ENCODE peak calls at places on chromosome 21, in four cellular contexts. One of them, this sample, is unnamed.

GRCh38 chr21:29725025-29725736 is 214.6 kb downstream of the GRIK1 start:
- DNase-seq in GM12878: no peak
- DNase-seq in HL-60: no peak
- DNase-seq in K562: no peak
- DNase-seq in this sample: no peak

GRCh38 chr21:36210779-36211659 is 54.4 kb downstream of the DOP1B start:
- DNase-seq in HL-60: no peak
- DNase-seq in K562: no peak
- DNase-seq in GM12878: no peak
- DNase-seq in this sample: no peak

GRCh38 chr21:46645840-46646239 is 10.4 kb downstream of the PRMT2 start:
- DNase-seq in GM12878: no peak
- DNase-seq in HL-60: no peak
- DNase-seq in K562: no peak
- DNase-seq in this sample: no peak

GRCh38 chr21:36738489-36739126 is 39.7 kb downstream of the SIM2 start:
- DNase-seq in K562: no peak
- DNase-seq in HL-60: no peak
- DNase-seq in GM12878: no peak
- DNase-seq in this sample: no peak

GRCh38 chr21:32653326-32653901 is 41.2 kb upstream of the CFAP298 start:
- DNase-seq in HL-60: peak
- DNase-seq in GM12878: no peak
- DNase-seq in K562: peak
- DNase-seq in this sample: peak

GRCh38 chr21:45502600-45502999 is 39.6 kb downstream of the SLC19A1 start:
- DNase-seq in HL-60: no peak
- DNase-seq in K562: no peak
- DNase-seq in GM12878: no peak
- DNase-seq in this sample: no peak

GRCh38 chr21:46500224-46500861 is 41.7 kb downstream of the DIP2A start:
- DNase-seq in K562: peak
- DNase-seq in GM12878: no peak
- DNase-seq in HL-60: no peak
- DNase-seq in this sample: no peak

GRCh38 chr21:45611296-45611695 is 32.2 kb upstream of the PCBP3 start:
- DNase-seq in GM12878: no peak
- DNase-seq in HL-60: no peak
- DNase-seq in K562: no peak
- DNase-seq in this sample: no peak

GRCh38 chr21:44952929-44953627 is 13.2 kb downstream of the SLX9 start:
- DNase-seq in K562: no peak
- DNase-seq in HL-60: no peak
- DNase-seq in GM12878: no peak
- DNase-seq in this sample: no peak

GRCh38 chr21:28263974-28264373 is 728.7 kb downstream of the LTN1 start:
- DNase-seq in HL-60: no peak
- DNase-seq in GM12878: no peak
- DNase-seq in K562: no peak
- DNase-seq in this sample: no peak

GRCh38 chr21:29033871-29034270 is 9.4 kb downstream of the USP16 start:
- DNase-seq in K562: no peak
- DNase-seq in GM12878: no peak
- DNase-seq in HL-60: no peak
- DNase-seq in this sample: no peak

GRCh38 chr21:44987301-44987885 is 47.6 kb downstream of the SLX9 start:
- DNase-seq in GM12878: no peak
- DNase-seq in K562: no peak
- DNase-seq in HL-60: no peak
- DNase-seq in this sample: no peak

GRCh38 chr21:46212721-46213484 is 15.7 kb downstream of the LSS start:
- DNase-seq in K562: no peak
- DNase-seq in GM12878: no peak
- DNase-seq in HL-60: no peak
- DNase-seq in this sample: no peak

GRCh38 chr21:14403681-14404318 is 20.9 kb upstream of the HSPA13 start:
- DNase-seq in HL-60: no peak
- DNase-seq in K562: peak
- DNase-seq in GM12878: peak
- DNase-seq in this sample: no peak

GRCh38 chr21:36639769-36640168 is 59.1 kb upstream of the SIM2 start:
- DNase-seq in K562: no peak
- DNase-seq in HL-60: no peak
- DNase-seq in GM12878: no peak
- DNase-seq in this sample: no peak

GRCh38 chr21:17560377-17560776 is 47.5 kb downstream of the CXADR start:
- DNase-seq in GM12878: no peak
- DNase-seq in HL-60: no peak
- DNase-seq in K562: no peak
- DNase-seq in this sample: no peak

GRCh38 chr21:17527240-17527639 is 14.4 kb downstream of the CXADR start:
- DNase-seq in GM12878: no peak
- DNase-seq in HL-60: no peak
- DNase-seq in K562: no peak
- DNase-seq in this sample: no peak

GRCh38 chr21:14074177-14074576 is 136.6 kb downstream of the LIPI start:
- DNase-seq in K562: no peak
- DNase-seq in HL-60: no peak
- DNase-seq in GM12878: no peak
- DNase-seq in this sample: no peak

GRCh38 chr21:14876464-14876863 is 188.3 kb downstream of the NRIP1 start:
- DNase-seq in K562: no peak
- DNase-seq in HL-60: no peak
- DNase-seq in GM12878: no peak
- DNase-seq in this sample: no peak

GRCh38 chr21:39891111-39891510 is 23.9 kb downstream of the PCP4 start:
- DNase-seq in HL-60: no peak
- DNase-seq in GM12878: no peak
- DNase-seq in K562: no peak
- DNase-seq in this sample: no peak

GRCh38 chr21:45381036-45381787 is 23.8 kb upstream of the COL18A1 start:
- DNase-seq in HL-60: no peak
- DNase-seq in GM12878: no peak
- DNase-seq in K562: no peak
- DNase-seq in this sample: no peak

DNA sequence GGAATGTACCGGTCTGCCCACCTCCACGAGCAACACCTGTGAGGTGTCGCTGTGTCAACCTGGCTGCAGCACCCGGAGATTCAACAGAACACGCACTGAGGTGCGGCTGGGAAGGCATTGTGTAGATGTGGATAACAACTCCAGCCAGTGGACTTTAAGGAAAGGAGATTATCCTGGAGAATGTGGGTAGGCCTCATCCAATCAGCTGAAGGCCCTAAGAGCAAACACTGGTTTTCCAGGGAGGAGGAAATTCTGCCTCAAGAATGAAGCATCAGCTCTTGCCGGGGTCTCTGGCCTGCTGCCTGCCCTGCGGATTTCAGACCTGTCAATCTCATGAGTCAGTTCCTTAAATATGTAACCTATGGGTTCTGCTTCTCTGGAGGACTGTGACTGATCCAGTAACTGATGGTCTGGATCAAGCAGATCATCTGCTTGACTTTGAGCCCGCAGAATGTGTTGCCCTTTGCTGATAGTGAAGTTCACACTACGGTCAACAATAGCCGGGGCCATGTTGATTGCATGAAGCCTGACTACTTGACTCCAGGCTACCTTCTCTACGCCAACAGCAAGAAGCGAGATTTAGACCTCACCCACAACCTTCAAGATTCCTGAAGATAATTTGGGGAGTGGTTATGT is 15.9 kb upstream of the PRDM15 start:
- DNase-seq in HL-60: no peak
- DNase-seq in GM12878: no peak
- DNase-seq in K562: peak
- DNase-seq in this sample: no peak
- TF ChIP-seq SPI1 in HL-60: no peak
- TF ChIP-seq SPI1 in GM12878: no peak
- TF ChIP-seq SPI1 in K562: peak
- TF ChIP-seq SPI1 in this sample: no peak

DNA sequence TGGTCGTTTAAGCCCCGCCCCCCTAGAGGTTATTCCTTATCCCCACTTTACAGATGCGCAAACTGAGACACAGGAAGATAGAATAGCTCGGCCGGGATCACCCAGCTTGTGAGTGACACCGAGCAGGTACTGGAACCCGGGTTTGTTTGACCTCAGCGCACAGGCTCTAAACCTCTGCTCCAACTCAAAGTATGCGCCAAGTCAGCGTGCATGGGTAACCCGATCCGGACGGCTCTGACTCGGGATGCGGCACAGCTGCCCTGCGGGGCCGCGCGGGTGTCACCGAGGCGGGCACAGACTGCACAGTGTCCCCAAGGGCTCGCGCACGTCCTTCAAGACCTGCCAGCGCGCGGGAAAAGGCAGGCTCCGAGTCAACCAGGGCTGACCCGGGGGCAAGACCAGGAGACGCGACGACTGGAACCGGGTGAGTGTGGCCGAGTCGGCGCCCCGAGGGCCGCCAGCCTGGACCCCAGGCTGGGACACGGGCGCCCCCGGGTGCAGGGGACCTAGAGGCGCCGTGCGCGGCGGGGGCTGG is 102.0 kb upstream of the SOD1 start:
- DNase-seq in GM12878: no peak
- DNase-seq in HL-60: no peak
- DNase-seq in K562: no peak
- DNase-seq in this sample: no peak
- TF ChIP-seq SPI1 in GM12878: no peak
- TF ChIP-seq SPI1 in HL-60: no peak
- TF ChIP-seq SPI1 in K562: no peak
- TF ChIP-seq SPI1 in this sample: no peak

GRCh38 chr21:25980710-25981109 is 189.9 kb downstream of the APP start:
- DNase-seq in GM12878: no peak
- DNase-seq in HL-60: no peak
- DNase-seq in K562: no peak
- DNase-seq in this sample: no peak

GRCh38 chr21:25986928-25987327 is 183.6 kb downstream of the APP start:
- DNase-seq in HL-60: no peak
- DNase-seq in K562: no peak
- DNase-seq in GM12878: no peak
- DNase-seq in this sample: no peak

GRCh38 chr21:25985990-25986389 is 184.6 kb downstream of the APP start:
- DNase-seq in HL-60: no peak
- DNase-seq in K562: no peak
- DNase-seq in GM12878: no peak
- DNase-seq in this sample: no peak

GRCh38 chr21:25984538-25984937 is 186.0 kb downstream of the APP start:
- DNase-seq in HL-60: no peak
- DNase-seq in K562: no peak
- DNase-seq in GM12878: no peak
- DNase-seq in this sample: no peak

DNA sequence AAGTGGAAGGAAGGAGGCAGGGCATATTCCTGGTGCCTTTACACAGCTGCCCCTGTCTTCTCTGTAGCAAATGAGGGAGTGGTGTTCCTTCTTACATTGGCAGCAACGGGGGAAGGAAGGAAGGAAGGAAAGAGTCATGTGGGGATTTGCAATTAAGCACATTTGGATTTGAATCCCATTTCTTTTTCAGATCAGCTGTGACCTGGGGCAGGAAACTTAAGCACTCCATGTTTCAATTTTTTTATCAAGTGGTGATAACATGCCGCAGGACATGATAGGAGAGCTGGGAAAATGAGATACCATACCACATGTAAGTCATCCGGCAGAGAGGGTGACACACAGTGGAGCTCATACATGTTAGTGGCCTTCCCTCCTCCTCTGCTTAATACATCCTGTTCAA is 186.8 kb downstream of the APP start:
- DNase-seq in HL-60: no peak
- DNase-seq in GM12878: no peak
- DNase-seq in K562: no peak
- DNase-seq in this sample: no peak
- TF ChIP-seq SPI1 in HL-60: no peak
- TF ChIP-seq SPI1 in GM12878: no peak
- TF ChIP-seq SPI1 in K562: no peak
- TF ChIP-seq SPI1 in this sample: no peak

DNA sequence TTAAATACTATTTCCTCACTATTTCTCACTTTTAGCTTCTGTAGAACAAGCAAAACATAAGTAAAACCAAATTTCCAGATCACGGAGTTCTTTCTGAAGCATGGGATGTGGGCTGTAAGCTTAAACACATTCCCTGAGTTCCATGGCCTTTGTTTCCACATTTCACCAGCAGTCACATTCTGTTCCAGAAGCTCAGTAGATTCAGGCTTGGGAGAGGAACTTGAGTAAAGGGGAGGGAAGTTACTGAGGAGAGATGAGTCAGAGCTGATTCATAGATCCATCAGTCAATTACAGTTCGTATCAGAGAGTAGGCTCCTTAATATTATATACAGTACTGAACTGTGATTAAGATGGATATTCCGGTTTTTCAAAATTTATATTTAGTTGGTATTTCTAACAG is 614.2 kb downstream of the NCAM2 start:
- DNase-seq in HL-60: no peak
- DNase-seq in GM12878: no peak
- DNase-seq in K562: no peak
- DNase-seq in this sample: no peak
- TF ChIP-seq SPI1 in HL-60: no peak
- TF ChIP-seq SPI1 in GM12878: no peak
- TF ChIP-seq SPI1 in K562: no peak
- TF ChIP-seq SPI1 in this sample: no peak

GRCh38 chr21:22020221-22020620 is 1022.0 kb downstream of the NCAM2 start:
- DNase-seq in GM12878: no peak
- DNase-seq in HL-60: no peak
- DNase-seq in K562: no peak
- DNase-seq in this sample: no peak
- TF ChIP-seq SPI1 in GM12878: no peak
- TF ChIP-seq SPI1 in HL-60: no peak
- TF ChIP-seq SPI1 in K562: no peak
- TF ChIP-seq SPI1 in this sample: no peak

GRCh38 chr21:34639882-34640788 is 25.2 kb upstream of the RCAN1 start:
- DNase-seq in GM12878: peak
- DNase-seq in HL-60: no peak
- DNase-seq in K562: peak
- DNase-seq in this sample: peak
- TF ChIP-seq SPI1 in GM12878: no peak
- TF ChIP-seq SPI1 in HL-60: no peak
- TF ChIP-seq SPI1 in K562: no peak
- TF ChIP-seq SPI1 in this sample: no peak

This sample was measured in GM12891.